ENCODE peak calls at places on chromosomes 2 and 18, in six cellular contexts. B is CD4-positive, alpha-beta T cell; A is GM12864; X is fibroblast of mammary gland; Y is Panc1; C is body of pancreas. I is an unnamed sample.

GRCh38 chr2:9538000-9538507 is 17.6 kb downstream of the ADAM17 start:
- DNase-seq in A (no peak), Y (no peak), X (peak; percentile 94), C (no peak), B (no peak), I (peak; percentile 42)

GRCh38 chr18:53567935-53568574 is 656.4 kb downstream of the MBD2 start:
- DNase-seq in B (no peak), Y (no peak), C (no peak), X (peak; percentile 40), A (peak; percentile 2), I (peak; percentile 42)

GRCh38 chr2:143934170-143934912 is 585.6 kb downstream of the ZEB2 start:
- DNase-seq in A (no peak), C (no peak), X (no peak), Y (no peak), B (no peak), I (no peak)

GRCh38 chr2:148391324-148391723 is 253.2 kb upstream of the EPC2 start:
- DNase-seq in B (no peak), Y (no peak), X (peak; percentile 16), C (no peak), A (no peak), I (no peak)

GRCh38 chr2:26395394-26395793 is 6.3 kb upstream of the DRC1 start:
- DNase-seq in A (no peak), C (no peak), X (no peak), B (no peak), Y (no peak), I (no peak)

GRCh38 chr2:172102858-172103359 is at the start of gene DLX2:
- DNase-seq in X (peak; percentile 78), A (peak; percentile 57), B (no peak), C (peak; percentile 74), Y (no peak), I (peak; percentile 89)

GRCh38 chr2:133452146-133452545 is 116.1 kb downstream of the NCKAP5 start:
- DNase-seq in X (no peak), A (no peak), B (no peak), C (no peak), Y (no peak), I (no peak)

GRCh38 chr2:150624001-150624401 is 136.5 kb upstream of the RND3 start:
- DNase-seq in X (no peak), B (no peak), C (no peak), Y (no peak), A (no peak), I (no peak)

GRCh38 chr18:11767935-11768334 is 78.9 kb downstream of the GNAL start:
- DNase-seq in A (no peak), Y (no peak), X (no peak), B (no peak), C (no peak), I (no peak)

GRCh38 chr2:169363570-169364150 is 1.3 kb upstream of the LRP2 start:
- DNase-seq in A (no peak), Y (no peak), C (peak; percentile 20), B (peak; percentile 18), X (peak; percentile 7), I (peak; percentile 75)

GRCh38 chr2:38138419-38138818 is 62.5 kb upstream of the CYP1B1 start:
- DNase-seq in X (no peak), B (no peak), C (no peak), A (no peak), Y (no peak), I (no peak)

GRCh38 chr2:201972621-201973255 is 60.9 kb upstream of the FZD7 start:
- DNase-seq in X (no peak), C (no peak), A (no peak), B (no peak), Y (no peak), I (no peak)

GRCh38 chr2:45331034-45331786 is 279.9 kb downstream of the SRBD1 start:
- DNase-seq in A (no peak), C (peak; percentile 34), X (peak; percentile 59), B (no peak), Y (no peak), I (no peak)

GRCh38 chr2:74552914-74553811 is 579 bp downstream of the LOXL3 start:
- DNase-seq in A (no peak), C (no peak), Y (no peak), B (no peak), X (peak; percentile 32), I (peak; percentile 76)

GRCh38 chr2:212536385-212537310 is 2.0 kb downstream of the ERBB4 start:
- DNase-seq in C (peak; percentile 11), X (no peak), A (no peak), B (no peak), Y (no peak), I (no peak)

GRCh38 chr2:145018502-145018901 is 498.6 kb upstream of the ZEB2 start:
- DNase-seq in B (no peak), A (no peak), X (no peak), Y (no peak), C (no peak), I (no peak)

GRCh38 chr2:75894170-75894569 is 183.5 kb upstream of the GCFC2 start:
- DNase-seq in B (no peak), X (no peak), C (no peak), A (no peak), Y (no peak), I (no peak)

GRCh38 chr18:50937183-50937582 is 30.7 kb upstream of the ELAC1 start:
- DNase-seq in A (no peak), Y (no peak), B (no peak), C (no peak), X (no peak), I (no peak)

GRCh38 chr2:121189656-121190381 is 95.2 kb downstream of the TFCP2L1 start:
- DNase-seq in B (no peak), X (no peak), Y (no peak), A (no peak), C (no peak), I (no peak)

GRCh38 chr18:79747156-79747845 is 50.4 kb upstream of the KCNG2 start:
- DNase-seq in B (no peak), Y (no peak), C (no peak), X (no peak), A (no peak), I (no peak)

GRCh38 chr2:212626371-212626918 is 87.8 kb upstream of the ERBB4 start:
- DNase-seq in C (no peak), X (peak; percentile 2), B (no peak), Y (no peak), A (no peak), I (no peak)

GRCh38 chr2:83516503-83516902 is 942.6 kb downstream of the SUCLG1 start:
- DNase-seq in B (no peak), Y (no peak), C (no peak), X (no peak), A (no peak), I (no peak)

DNA sequence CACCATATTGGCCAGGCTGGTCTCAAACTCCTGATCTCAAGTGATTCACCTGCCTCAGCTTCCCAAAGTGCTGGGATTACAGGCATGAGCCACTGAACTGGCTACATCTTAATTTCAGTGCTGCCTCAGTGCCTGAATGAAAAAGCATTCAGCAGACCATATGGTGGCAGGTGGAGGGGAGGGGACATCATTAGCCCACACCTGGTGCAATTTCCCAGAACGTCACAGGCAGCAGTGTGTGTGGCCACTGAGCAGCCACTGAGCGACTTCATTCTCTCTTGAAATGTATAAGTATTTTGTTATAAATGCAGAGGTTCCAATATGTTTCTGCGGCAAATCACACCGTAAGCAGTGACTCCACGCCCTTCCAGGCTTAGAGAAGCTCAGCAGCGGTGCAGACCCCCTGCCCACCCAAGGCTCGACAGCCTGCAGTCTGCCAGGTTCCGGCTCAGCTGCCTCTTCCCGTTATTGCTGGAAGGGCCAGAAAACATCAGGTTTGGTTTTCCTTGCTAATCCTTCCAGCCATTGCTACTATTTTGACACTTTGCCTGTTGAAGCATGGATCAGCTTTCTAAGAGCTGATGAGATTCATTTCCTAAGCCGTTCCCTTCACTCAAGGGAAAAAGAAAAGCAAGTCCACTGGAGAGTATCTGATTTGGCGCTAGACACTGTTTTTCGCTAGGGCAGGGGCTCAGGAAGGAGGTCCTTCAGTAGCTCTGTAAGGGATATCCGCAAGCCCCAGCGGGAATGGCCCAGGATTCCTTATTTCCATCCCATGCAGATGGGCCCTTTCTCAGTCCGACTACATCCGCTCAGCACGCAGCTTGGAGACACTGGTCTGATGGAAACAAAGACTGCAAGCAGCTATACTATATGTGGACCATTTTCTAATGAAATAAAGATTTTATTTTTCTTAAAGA is 250.7 kb downstream of the VAPA start:
- DNase-seq in C (peak; percentile 77), Y (no peak), X (no peak), B (no peak), A (no peak), I (no peak)
- TF ChIP-seq CTCF in C (no peak), Y (no peak), X (no peak), B (no peak), A (no peak), I (no peak)

GRCh38 chr2:216014986-216015385 is 1.6 kb upstream of the MREG start:
- DNase-seq in C (no peak), Y (no peak), A (no peak), X (no peak), B (no peak), I (no peak)

GRCh38 chr2:216012830-216013079 is 596 bp downstream of the MREG start:
- DNase-seq in Y (no peak), X (no peak), B (no peak), C (no peak), A (no peak), I (no peak)

GRCh38 chr2:216012133-216012829 is 1.1 kb downstream of the MREG start:
- DNase-seq in C (no peak), Y (no peak), X (peak; percentile 27), A (no peak), B (no peak), I (no peak)

GRCh38 chr2:216014006-216014405 is 655 bp upstream of the MREG start:
- DNase-seq in X (no peak), A (no peak), Y (no peak), B (no peak), C (no peak), I (no peak)

GRCh38 chr2:216013080-216013909 is at the start of gene MREG:
- DNase-seq in C (peak; percentile 78), B (peak; percentile 78), X (peak; percentile 61), A (no peak), Y (no peak), I (peak; percentile 90)
- TF ChIP-seq CTCF in C (peak; percentile 76), B (peak; percentile 76), X (peak; percentile 67), A (peak; percentile 77), Y (peak; percentile 94), I (peak; percentile 82)

DNA sequence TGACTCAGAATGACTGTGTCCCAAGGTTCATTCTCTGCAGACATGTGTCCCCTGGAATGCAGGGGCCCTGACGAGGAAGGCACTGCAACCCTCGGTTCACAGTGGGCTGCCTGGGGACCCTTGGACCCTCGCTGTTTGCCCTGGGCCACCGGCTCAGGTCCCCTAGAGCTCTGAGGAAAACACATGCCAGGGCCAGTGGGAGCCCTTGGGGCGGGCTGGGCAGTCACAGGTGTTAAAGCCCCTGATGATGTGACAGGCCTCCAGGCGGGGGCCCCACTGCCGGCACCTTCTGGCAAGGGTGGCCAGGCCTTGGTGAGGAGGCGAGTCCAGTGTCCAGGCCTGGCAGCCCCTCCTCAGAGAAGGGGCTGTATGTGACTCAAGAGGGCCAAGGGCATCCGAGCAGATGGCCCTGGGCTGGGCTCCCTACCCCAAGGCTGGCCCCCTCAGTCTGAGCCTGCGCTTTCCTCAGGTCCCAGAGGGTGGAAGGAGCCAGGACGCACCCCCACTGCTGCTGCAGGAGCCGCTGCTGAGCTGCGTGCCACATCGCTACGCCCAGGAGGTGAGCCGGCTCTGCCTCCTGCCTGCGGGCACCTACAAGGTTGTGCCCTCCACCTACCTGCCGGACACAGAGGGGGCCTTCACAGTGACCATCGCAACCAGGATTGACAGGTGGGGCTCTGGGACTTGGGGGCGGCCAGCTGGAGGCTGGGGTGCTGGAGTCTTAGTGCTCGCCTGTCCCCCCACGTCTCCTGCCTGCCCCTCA is 11.1 kb downstream of the CAPN10 start:
- DNase-seq in X (no peak), B (no peak), C (peak; percentile 7), Y (no peak), A (no peak), I (no peak)
- TF ChIP-seq CTCF in X (no peak), B (no peak), C (no peak), Y (no peak), A (no peak), I (no peak)

GRCh38 chr18:26405190-26405781 is 143.1 kb downstream of the KCTD1 start:
- DNase-seq in A (no peak), Y (no peak), C (peak; percentile 44), X (peak; percentile 42), B (no peak), I (peak; percentile 75)
- TF ChIP-seq CTCF in A (peak; percentile 71), Y (peak; percentile 73), C (peak; percentile 47), X (peak; percentile 35), B (no peak), I (peak; percentile 78)